ENCODE peak calls at places on chromosomes 3 and 15, in seven cellular contexts. F is LoVo; I is CD8-positive, alpha-beta memory T cell; Y is esophagus squamous epithelium; G is fibroblast of villous mesenchyme; J is psoas muscle; U is lung. L is an unnamed sample.

GRCh38 chr3:24487325-24488242 is 7.1 kb downstream of the THRB start:
- DNase-seq in U (no peak), F (no peak), J (no peak), G (no peak), I (no peak), Y (no peak), L (no peak)

GRCh38 chr3:179196098-179196497 is 47.9 kb downstream of the PIK3CA start:
- DNase-seq in Y (no peak), I (no peak), U (no peak), F (no peak), J (no peak), G (peak), L (peak)

GRCh38 chr3:172140499-172141391 is 101.4 kb downstream of the FNDC3B start:
- DNase-seq in I (no peak), Y (no peak), J (no peak), G (peak), U (peak), F (peak), L (no peak)

GRCh38 chr3:32841341-32841740 is 23.5 kb downstream of the TRIM71 start:
- DNase-seq in F (no peak), J (no peak), I (no peak), U (no peak), G (no peak), Y (no peak), L (no peak)

GRCh38 chr3:181694805-181695660 is 16.7 kb upstream of the SOX2 start:
- DNase-seq in U (peak), I (no peak), G (no peak), J (peak), Y (no peak), F (no peak), L (no peak)

GRCh38 chr3:38966956-38967795 is 84.6 kb downstream of the SCN11A start:
- DNase-seq in I (no peak), U (no peak), J (no peak), Y (no peak), F (no peak), G (no peak), L (no peak)

GRCh38 chr15:73305331-73306211 is 63.2 kb downstream of the HCN4 start:
- DNase-seq in I (no peak), F (peak), G (peak), J (no peak), Y (no peak), U (peak), L (peak)

GRCh38 chr15:68564173-68564572 is 14.6 kb upstream of the CORO2B start:
- DNase-seq in J (no peak), I (no peak), Y (no peak), U (no peak), G (no peak), F (no peak), L (no peak)

GRCh38 chr3:112074616-112075497 is 11.3 kb upstream of the C3orf52 start:
- DNase-seq in F (peak), G (peak), J (no peak), I (no peak), U (peak), Y (no peak), L (peak)

GRCh38 chr3:49157289-49157688 is 8.8 kb downstream of the CCDC71 start:
- DNase-seq in G (no peak), U (no peak), F (no peak), J (no peak), I (no peak), Y (no peak), L (no peak)

GRCh38 chr15:31265871-31266711 is 60.5 kb upstream of the KLF13 start:
- DNase-seq in J (peak), I (peak), F (no peak), U (peak), Y (no peak), G (peak), L (no peak)

GRCh38 chr3:45683417-45684326 is 5.5 kb upstream of the SACM1L start:
- DNase-seq in I (no peak), F (no peak), U (no peak), G (no peak), J (peak), Y (no peak), L (no peak)

GRCh38 chr3:77467702-77468407 is 428.0 kb downstream of the ROBO2 start:
- DNase-seq in F (no peak), U (peak), J (no peak), I (no peak), G (no peak), Y (no peak), L (no peak)

GRCh38 chr3:124461838-124462632 is 268.2 kb upstream of the UMPS start:
- DNase-seq in Y (no peak), F (no peak), U (no peak), J (no peak), G (no peak), I (no peak), L (no peak)

GRCh38 chr3:197454014-197454413 is 101.8 kb downstream of the BDH1 start:
- DNase-seq in Y (no peak), J (no peak), U (no peak), I (no peak), G (no peak), F (no peak), L (no peak)

L was measured in COR-L47.